ENCODE peak calls at places on chromosome X, in four cellular contexts. P is SK-N-SH; T is colonic mucosa; B is CD4-positive, alpha-beta T cell. D is an unnamed sample.

GRCh38 chrX:3428762-3429161 is 82.3 kb upstream of the MXRA5 start:
- DNase-seq in P (no peak), T (no peak), B (no peak), D (no peak)

GRCh38 chrX:112223391-112223790 is 140.8 kb upstream of the TRPC5 start:
- DNase-seq in P (peak; percentile 4), T (no peak), B (no peak), D (no peak)

GRCh38 chrX:40877869-40878268 is 142.5 kb upstream of the MED14 start:
- DNase-seq in P (peak; percentile 19), T (no peak), B (no peak), D (no peak)

GRCh38 chrX:68940601-68941000 is 111.8 kb downstream of the EFNB1 start:
- DNase-seq in P (no peak), T (peak; percentile 15), B (no peak), D (no peak)

GRCh38 chrX:118595501-118596042 is 100.0 kb downstream of the DOCK11 start:
- DNase-seq in P (no peak), T (no peak), B (no peak), D (no peak)

GRCh38 chrX:129934461-129934860 is 28.5 kb downstream of the UTP14A start:
- DNase-seq in P (no peak), T (no peak), B (no peak), D (no peak)

GRCh38 chrX:41619221-41619620 is 69.6 kb upstream of the GPR34 start:
- DNase-seq in P (no peak), T (no peak), B (no peak), D (no peak)

GRCh38 chrX:148806145-148806868 is 305.9 kb downstream of the AFF2 start:
- DNase-seq in P (no peak), T (no peak), B (no peak), D (no peak)

GRCh38 chrX:150365953-150366911 is 3.1 kb downstream of the MAMLD1 start:
- DNase-seq in P (no peak), T (peak; percentile 50), B (no peak), D (no peak)

GRCh38 chrX:119690921-119691716 is 1.8 kb downstream of the SEPTIN6 start:
- DNase-seq in P (peak; percentile 34), T (no peak), B (peak; percentile 53), D (no peak)

GRCh38 chrX:17242470-17242869 is 132.5 kb upstream of the NHS start:
- DNase-seq in P (peak; percentile 57), T (peak; percentile 53), B (peak; percentile 5), D (no peak)

GRCh38 chrX:131633285-131633917 is 89.5 kb downstream of the OR13H1 start:
- DNase-seq in P (peak; percentile 51), T (peak; percentile 55), B (peak; percentile 21), D (no peak)

GRCh38 chrX:1537031-1537715 is at the start of gene P2RY8:
- DNase-seq in P (no peak), T (peak; percentile 56), B (peak; percentile 69), D (peak; percentile 69)

GRCh38 chrX:53422091-53422914 is at the start of the genes RIBC1 and SMC1A:
- DNase-seq in P (peak; percentile 96), T (peak; percentile 100), B (peak; percentile 96), D (peak; percentile 89)

GRCh38 chrX:23954396-23954795 is 46.6 kb downstream of the CXorf58 start:
- DNase-seq in P (no peak), T (no peak), B (no peak), D (no peak)

GRCh38 chrX:30275498-30275897 is 28.6 kb downstream of the MAGEB1 start:
- DNase-seq in P (no peak), T (no peak), B (no peak), D (no peak)

GRCh38 chrX:11619426-11619825 is 46.3 kb downstream of the ARHGAP6 start:
- DNase-seq in P (no peak), T (no peak), B (no peak), D (no peak)

GRCh38 chrX:105651052-105651451 is 171.3 kb upstream of the NRK start:
- DNase-seq in P (no peak), T (no peak), B (no peak), D (no peak)

GRCh38 chrX:54821310-54821709 is 13.8 kb downstream of the MAGED2 start:
- DNase-seq in P (no peak), T (no peak), B (no peak), D (no peak)

GRCh38 chrX:5681159-5681558 is 547.5 kb downstream of the NLGN4X start:
- DNase-seq in P (peak; percentile 22), T (no peak), B (no peak), D (no peak)

GRCh38 chrX:41720125-41720780 is 3.7 kb upstream of the GPR82 start:
- DNase-seq in P (no peak), T (no peak), B (no peak), D (peak; percentile 60)

GRCh38 chrX:84729809-84730208 is 227.6 kb upstream of the HDX start:
- DNase-seq in P (peak; percentile 30), T (no peak), B (no peak), D (no peak)

GRCh38 chrX:40749874-40750273 is 14.5 kb upstream of the MED14 start:
- DNase-seq in P (no peak), T (no peak), B (no peak), D (no peak)

GRCh38 chrX:129108936-129109335 is 414.4 kb downstream of the SMARCA1 start:
- DNase-seq in P (no peak), T (no peak), B (no peak), D (no peak)

GRCh38 chrX:87299563-87300160 is 217.9 kb upstream of the KLHL4 start:
- DNase-seq in P (no peak), T (no peak), B (no peak), D (no peak)

GRCh38 chrX:106397788-106398538 is 213.8 kb upstream of the RADX start:
- DNase-seq in P (no peak), T (no peak), B (no peak), D (no peak)

GRCh38 chrX:11893933-11894710 is 136.1 kb downstream of the MSL3 start:
- DNase-seq in P (no peak), T (no peak), B (no peak), D (no peak)

GRCh38 chrX:78957049-78957767 is 12.0 kb downstream of the P2RY10 start:
- DNase-seq in P (no peak), T (no peak), B (no peak), D (no peak)

GRCh38 chrX:3576886-3577516 is 136.4 kb downstream of the PRKX start:
- DNase-seq in P (no peak), T (no peak), B (no peak), D (no peak)

GRCh38 chrX:13793897-13794296 is 23.0 kb downstream of the GPM6B start:
- DNase-seq in P (no peak), T (no peak), B (no peak), D (no peak)

GRCh38 chrX:11381464-11381863 is 88.3 kb downstream of the AMELX start:
- DNase-seq in P (peak; percentile 20), T (peak; percentile 51), B (no peak), D (no peak)

GRCh38 chrX:1491851-1492349 is 39.2 kb upstream of the ASMTL start:
- DNase-seq in P (peak; percentile 36), T (no peak), B (peak; percentile 38), D (no peak)

GRCh38 chrX:100447563-100448397 is 37.7 kb upstream of the PCDH19 start:
- DNase-seq in P (peak; percentile 61), T (peak; percentile 25), B (no peak), D (no peak)
- TF ChIP-seq CTCF in P (peak; percentile 90), T (peak; percentile 92), B (peak; percentile 63), D (peak; percentile 42)

DNA sequence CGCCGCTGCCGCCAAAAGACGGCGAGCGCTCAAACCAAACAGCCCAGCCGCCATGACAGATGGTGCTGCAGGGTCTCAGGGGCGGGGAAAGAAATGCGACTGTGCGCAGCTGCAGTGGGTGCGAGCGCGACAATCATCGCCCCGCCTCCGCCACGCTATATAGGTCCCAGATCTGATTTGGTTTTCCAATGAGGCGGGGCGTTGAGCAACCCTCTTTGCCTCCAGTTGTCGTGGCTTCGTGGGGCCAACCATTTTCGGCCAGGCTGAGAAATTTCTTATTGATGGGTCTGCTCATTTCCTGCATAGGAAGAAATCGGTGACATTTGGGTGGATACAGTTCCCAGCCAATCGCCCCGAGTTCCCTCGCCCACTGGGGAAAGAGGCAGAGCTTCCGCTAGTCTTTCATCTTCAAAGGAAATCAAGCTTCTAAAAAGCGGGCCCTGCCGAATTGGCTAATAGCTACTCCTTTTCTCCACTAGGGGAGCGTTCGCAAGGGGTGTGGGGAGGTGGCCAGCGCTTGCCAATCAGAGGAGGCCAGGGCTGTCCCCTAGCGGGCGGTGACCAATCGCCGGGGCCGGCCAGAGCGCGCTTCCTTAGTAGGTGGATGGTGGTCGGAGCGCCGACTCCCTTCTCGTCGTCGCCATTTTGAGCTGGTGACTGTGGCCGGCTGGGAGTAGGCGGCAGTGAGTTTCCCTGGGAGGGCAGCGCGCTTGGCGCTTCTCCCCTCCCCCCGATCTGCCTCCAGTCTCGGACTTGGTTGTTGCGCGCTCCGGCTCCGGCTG is at the start of the genes NDUFB11 and RBM10:
- DNase-seq in P (peak; percentile 87), T (peak; percentile 90), B (peak; percentile 76), D (peak; percentile 82)
- TF ChIP-seq CTCF in P (peak; percentile 63), T (peak; percentile 62), B (peak; percentile 58), D (peak; percentile 43)

DNA sequence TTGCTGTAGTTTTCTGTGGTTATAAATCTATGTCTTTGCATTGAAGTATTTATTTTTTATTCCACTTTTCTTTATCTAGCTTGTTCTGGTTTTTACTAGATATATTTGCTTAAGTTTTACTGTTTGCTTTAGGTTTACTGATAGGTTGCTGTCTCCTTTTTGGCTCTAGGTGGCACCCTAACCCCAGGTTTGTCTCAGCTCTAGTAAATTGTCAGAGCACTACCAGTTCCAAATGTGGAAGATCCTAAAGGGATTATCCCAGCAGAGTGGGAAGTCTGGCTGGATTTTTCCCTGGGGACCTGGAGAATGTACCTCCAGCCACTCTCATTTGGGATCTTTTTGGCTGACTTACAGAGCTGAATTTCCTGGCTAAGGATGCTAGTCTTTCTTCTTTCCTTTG is 106.1 kb downstream of the PBDC1 start:
- DNase-seq in P (peak; percentile 47), T (peak; percentile 54), B (peak; percentile 10), D (no peak)
- TF ChIP-seq CTCF in P (peak; percentile 81), T (peak; percentile 37), B (peak; percentile 69), D (peak; percentile 61)

DNA sequence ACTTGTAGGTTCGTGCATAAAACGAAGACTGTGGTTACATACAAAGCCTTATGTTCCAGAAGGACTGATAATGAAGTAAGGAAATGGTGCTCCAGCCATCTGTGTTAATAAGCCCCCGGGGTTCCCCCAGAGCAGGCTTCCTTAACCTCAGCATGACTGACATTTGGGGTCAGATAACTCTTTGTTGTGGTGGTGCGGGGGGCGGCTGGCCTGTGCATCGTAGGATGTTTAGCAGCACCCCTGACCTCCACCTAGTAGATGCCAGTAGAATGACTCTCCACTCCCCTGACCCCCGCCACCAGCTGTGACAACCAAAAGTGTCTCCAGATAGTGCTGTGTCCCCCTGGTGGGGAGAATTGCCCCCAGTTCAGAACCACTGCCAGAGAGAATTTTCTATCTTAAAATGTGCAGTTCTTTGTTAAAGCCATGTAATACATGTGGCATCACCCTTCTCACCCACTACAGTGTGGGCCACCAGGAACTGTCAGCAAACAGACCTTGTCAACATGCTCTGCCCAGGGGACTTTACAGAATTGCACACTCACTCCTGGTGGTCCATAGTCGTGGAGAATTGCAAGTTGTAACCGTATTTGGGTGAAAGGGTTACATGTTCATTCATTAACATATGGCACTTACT is 7.5 kb downstream of the SH3KBP1 start:
- DNase-seq in P (no peak), T (no peak), B (no peak), D (no peak)
- TF ChIP-seq CTCF in P (no peak), T (no peak), B (no peak), D (no peak)

DNA sequence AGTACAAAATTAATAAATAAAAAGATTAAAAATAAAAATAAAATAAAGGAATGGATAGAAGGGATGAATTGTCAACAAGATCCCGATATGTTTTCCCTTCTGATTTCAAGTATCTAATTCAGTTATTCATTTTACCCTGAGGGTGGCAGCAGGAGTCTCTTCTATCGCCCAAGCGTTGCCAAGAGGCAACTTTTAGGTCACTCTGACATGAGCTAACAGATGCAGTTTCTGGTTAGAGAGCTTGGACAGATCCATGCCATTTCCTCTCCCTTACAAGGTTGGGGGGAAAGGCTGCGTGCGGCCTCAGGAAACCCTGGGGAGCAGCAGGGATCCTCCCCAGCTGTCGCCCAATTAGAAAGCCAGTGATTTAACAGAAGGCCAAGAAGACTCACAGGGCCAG is 35.3 kb upstream of the WAS start:
- DNase-seq in P (peak; percentile 49), T (peak; percentile 22), B (peak; percentile 9), D (peak; percentile 17)
- TF ChIP-seq CTCF in P (peak; percentile 45), T (peak; percentile 27), B (peak; percentile 51), D (peak; percentile 57)